ENCODE peak calls at places on chromosomes 2 and 18, in six cellular contexts. C, R, I, P, W and B are unnamed samples.
A peak's percentile ranks its signal among the peaks of the same experiment; 100 is the strongest.

GRCh38 chr2:119352357-119352756 is 14.3 kb downstream of the C2orf76 start:
- DNase-seq in C (no peak), R (peak; percentile 27), I (no peak), P (no peak), W (no peak), B (no peak)

GRCh38 chr18:4878480-4878879 is 318.6 kb downstream of the AKAIN1 start:
- DNase-seq in C (no peak), R (no peak), I (no peak), P (no peak), W (no peak), B (no peak)

GRCh38 chr2:28338046-28338753 is 54.5 kb upstream of the FOSL2 start:
- DNase-seq in C (no peak), R (no peak), I (no peak), P (no peak), W (no peak), B (no peak)

GRCh38 chr2:56534321-56534720 is 350.5 kb downstream of the CCDC85A start:
- DNase-seq in C (no peak), R (no peak), I (no peak), P (no peak), W (no peak), B (no peak)

GRCh38 chr2:215870088-215870490 is 143.3 kb downstream of the MREG start:
- DNase-seq in C (no peak), R (no peak), I (no peak), P (no peak), W (no peak), B (no peak)

GRCh38 chr2:158486970-158487325 is 30.2 kb downstream of the PKP4 start:
- DNase-seq in C (no peak), R (no peak), I (no peak), P (no peak), W (no peak), B (no peak)

GRCh38 chr2:3738454-3738853 is 35.1 kb downstream of the DCDC2C start:
- DNase-seq in C (no peak), R (peak; percentile 58), I (no peak), P (no peak), W (no peak), B (no peak)

GRCh38 chr18:70296289-70296688 is 7.4 kb downstream of the SOCS6 start:
- DNase-seq in C (no peak), R (no peak), I (no peak), P (no peak), W (no peak), B (no peak)

GRCh38 chr2:106997204-106997603 is 111.2 kb upstream of the ST6GAL2 start:
- DNase-seq in C (no peak), R (no peak), I (no peak), P (no peak), W (no peak), B (no peak)

GRCh38 chr2:226483143-226483542 is 316.5 kb downstream of the IRS1 start:
- DNase-seq in C (no peak), R (no peak), I (no peak), P (no peak), W (no peak), B (no peak)

GRCh38 chr2:235716875-235717496 is 223.1 kb downstream of the AGAP1 start:
- DNase-seq in C (no peak), R (no peak), I (no peak), P (no peak), W (no peak), B (no peak)

GRCh38 chr2:241184901-241185300 is 3.6 kb upstream of the ANO7 start:
- DNase-seq in C (no peak), R (no peak), I (no peak), P (no peak), W (no peak), B (no peak)

GRCh38 chr2:102335871-102336366 is 19.7 kb upstream of the IL18R1 start:
- DNase-seq in C (no peak), R (no peak), I (no peak), P (no peak), W (no peak), B (no peak)

GRCh38 chr2:42922790-42923631 is 130.6 kb upstream of the HAAO start:
- DNase-seq in C (no peak), R (no peak), I (no peak), P (no peak), W (no peak), B (no peak)

GRCh38 chr2:190600293-190601103 is 48.4 kb upstream of the NAB1 start:
- DNase-seq in C (no peak), R (no peak), I (no peak), P (no peak), W (no peak), B (no peak)

GRCh38 chr2:101766871-101767739 is 69.6 kb downstream of the MAP4K4 start:
- DNase-seq in C (no peak), R (no peak), I (no peak), P (no peak), W (no peak), B (no peak)

GRCh38 chr2:65420712-65421431 is 11.5 kb downstream of the SPRED2 start:
- DNase-seq in C (no peak), R (peak; percentile 86), I (no peak), P (no peak), W (no peak), B (peak; percentile 57)

GRCh38 chr2:20590704-20591515 is 60.0 kb downstream of the HS1BP3 start:
- DNase-seq in C (no peak), R (no peak), I (no peak), P (no peak), W (no peak), B (no peak)

GRCh38 chr2:186977433-186978045 is 128.6 kb upstream of the ZSWIM2 start:
- DNase-seq in C (no peak), R (no peak), I (no peak), P (no peak), W (no peak), B (no peak)

GRCh38 chr2:12684471-12684936 is 32.2 kb upstream of the TRIB2 start:
- DNase-seq in C (no peak), R (no peak), I (no peak), P (no peak), W (no peak), B (no peak)

GRCh38 chr2:217827430-217828201 is 175.2 kb downstream of the TNS1 start:
- DNase-seq in C (no peak), R (no peak), I (no peak), P (no peak), W (no peak), B (no peak)

GRCh38 chr2:239570216-239570925 is 169.6 kb upstream of the HDAC4 start:
- DNase-seq in C (no peak), R (no peak), I (no peak), P (no peak), W (no peak), B (no peak)

GRCh38 chr2:136173126-136173525 is 55.2 kb upstream of the CXCR4 start:
- DNase-seq in C (no peak), R (peak; percentile 17), I (no peak), P (no peak), W (no peak), B (no peak)

GRCh38 chr18:8396244-8396643 is 213.0 kb upstream of the RAB12 start:
- DNase-seq in C (no peak), R (no peak), I (no peak), P (no peak), W (no peak), B (no peak)